ENCODE peak calls at places on chromosomes 4 and X, in five cellular contexts. W is A549, I is K562, N is Peyer's patch, R is AG09309. K is an unnamed sample.

GRCh38 chrX:153456161-153456560 is 10.3 kb upstream of the TREX2 start:
- DNase-seq in R (no peak), N (no peak), W (no peak), I (no peak), K (no peak)

GRCh38 chr4:82748176-82748575 is 50.4 kb downstream of the SCD5 start:
- DNase-seq in W (no peak), N (no peak), R (no peak), I (no peak), K (no peak)

GRCh38 chr4:180060159-180060889 is 2182.9 kb upstream of the TENM3 start:
- DNase-seq in N (no peak), I (no peak), R (no peak), W (peak; percentile 23), K (no peak)

GRCh38 chr4:97987019-97987648 is 156.1 kb downstream of the STPG2 start:
- DNase-seq in R (no peak), W (peak; percentile 24), I (no peak), N (no peak), K (no peak)

GRCh38 chr4:37400326-37400881 is 155.9 kb downstream of the NWD2 start:
- DNase-seq in W (no peak), R (no peak), N (no peak), I (no peak), K (no peak)

GRCh38 chr4:158906073-158906472 is 137.2 kb downstream of the FNIP2 start:
- DNase-seq in R (no peak), I (no peak), W (no peak), N (no peak), K (no peak)

GRCh38 chr4:100348472-100348871 is 158.2 kb upstream of the DDIT4L start:
- DNase-seq in I (no peak), R (peak; percentile 42), N (no peak), W (peak; percentile 84), K (peak; percentile 41)

GRCh38 chr4:61202100-61202637 is 2.0 kb downstream of the ADGRL3 start:
- DNase-seq in I (no peak), R (no peak), W (no peak), N (peak; percentile 43), K (no peak)

GRCh38 chr4:163330828-163331628 is 1.4 kb downstream of the NPY1R start:
- DNase-seq in W (no peak), R (no peak), N (no peak), I (no peak), K (no peak)

GRCh38 chr4:161486454-161486853 is 677.3 kb downstream of the FSTL5 start:
- DNase-seq in I (no peak), W (no peak), R (no peak), N (no peak), K (no peak)

GRCh38 chr4:118338981-118339765 is 13.6 kb downstream of the PRSS12 start:
- DNase-seq in W (no peak), I (no peak), R (peak; percentile 23), N (no peak), K (no peak)

GRCh38 chr4:3792813-3793212 is 26.6 kb downstream of the ADRA2C start:
- DNase-seq in W (peak; percentile 25), N (no peak), R (no peak), I (peak; percentile 34), K (no peak)

GRCh38 chrX:153667931-153668396 is 5.6 kb downstream of the PNCK start:
- DNase-seq in N (peak; percentile 88), I (peak; percentile 73), W (peak; percentile 85), R (peak; percentile 27), K (peak; percentile 56)

GRCh38 chr4:107044170-107044569 is 8.1 kb upstream of the DKK2 start:
- DNase-seq in R (no peak), W (no peak), N (no peak), I (no peak), K (no peak)

GRCh38 chr4:123578276-123579014 is 181.8 kb downstream of the SPRY1 start:
- DNase-seq in R (no peak), I (no peak), W (no peak), N (no peak), K (no peak)

GRCh38 chr4:180134116-180134866 is 2108.9 kb upstream of the TENM3 start:
- DNase-seq in W (no peak), I (no peak), N (peak; percentile 61), R (no peak), K (no peak)

GRCh38 chrX:22542641-22543040 is 269.9 kb downstream of the CBLL2 start:
- DNase-seq in W (no peak), R (no peak), I (no peak), N (no peak), K (no peak)

GRCh38 chr4:6278801-6279197 is 9.1 kb downstream of the WFS1 start:
- DNase-seq in W (no peak), R (no peak), N (peak; percentile 72), I (peak; percentile 43), K (no peak)

GRCh38 chrX:30301977-30302376 is 7.2 kb downstream of the NR0B1 start:
- DNase-seq in W (peak; percentile 30), N (no peak), I (no peak), R (no peak), K (no peak)

GRCh38 chr4:124265701-124266100 is 446.8 kb downstream of the ANKRD50 start:
- DNase-seq in I (no peak), W (no peak), N (no peak), R (no peak), K (no peak)

GRCh38 chr4:153113838-153114105 is 90.5 kb upstream of the TRIM2 start:
- DNase-seq in N (no peak), W (no peak), I (no peak), R (no peak), K (no peak)

GRCh38 chrX:53486285-53486684 is 52.1 kb upstream of the HSD17B10 start:
- DNase-seq in N (no peak), W (no peak), R (no peak), I (no peak), K (no peak)

GRCh38 chr4:159106636-159107035 is 3.8 kb downstream of the RAPGEF2 start:
- DNase-seq in N (no peak), W (no peak), I (no peak), R (no peak), K (no peak)

GRCh38 chr4:108270466-108271450 is 102.0 kb upstream of the LEF1 start:
- DNase-seq in I (no peak), R (no peak), W (no peak), N (no peak), K (no peak)

GRCh38 chr4:17189322-17189721 is 290.9 kb upstream of the LDB2 start:
- DNase-seq in I (no peak), R (peak; percentile 52), N (no peak), W (no peak), K (no peak)

GRCh38 chrX:11781734-11782370 is 23.8 kb downstream of the MSL3 start:
- DNase-seq in N (no peak), W (no peak), R (no peak), I (no peak), K (no peak)

GRCh38 chr4:156710571-156711195 is 260.9 kb downstream of the PDGFC start:
- DNase-seq in N (no peak), R (peak; percentile 58), W (no peak), I (no peak), K (no peak)

GRCh38 chr4:148375581-148375980 is 66.6 kb downstream of the NR3C2 start:
- DNase-seq in W (no peak), I (no peak), R (no peak), N (no peak), K (no peak)
- H3K4me3 ChIP-seq in W (no peak overlapping the region), I (no peak overlapping the region), R (no peak overlapping the region), N (no peak overlapping the region), K (no peak overlapping the region)

GRCh38 chrX:41108684-41109205 is 23.5 kb downstream of the USP9X start:
- DNase-seq in W (no peak), N (no peak), I (no peak), R (no peak), K (no peak)

GRCh38 chrX:41110801-41111625 is 25.8 kb downstream of the USP9X start:
- DNase-seq in W (no peak), N (no peak), R (no peak), I (no peak), K (no peak)

GRCh38 chrX:41105005-41105404 is 19.8 kb downstream of the USP9X start:
- DNase-seq in R (no peak), N (no peak), W (no peak), I (no peak), K (no peak)

DNA sequence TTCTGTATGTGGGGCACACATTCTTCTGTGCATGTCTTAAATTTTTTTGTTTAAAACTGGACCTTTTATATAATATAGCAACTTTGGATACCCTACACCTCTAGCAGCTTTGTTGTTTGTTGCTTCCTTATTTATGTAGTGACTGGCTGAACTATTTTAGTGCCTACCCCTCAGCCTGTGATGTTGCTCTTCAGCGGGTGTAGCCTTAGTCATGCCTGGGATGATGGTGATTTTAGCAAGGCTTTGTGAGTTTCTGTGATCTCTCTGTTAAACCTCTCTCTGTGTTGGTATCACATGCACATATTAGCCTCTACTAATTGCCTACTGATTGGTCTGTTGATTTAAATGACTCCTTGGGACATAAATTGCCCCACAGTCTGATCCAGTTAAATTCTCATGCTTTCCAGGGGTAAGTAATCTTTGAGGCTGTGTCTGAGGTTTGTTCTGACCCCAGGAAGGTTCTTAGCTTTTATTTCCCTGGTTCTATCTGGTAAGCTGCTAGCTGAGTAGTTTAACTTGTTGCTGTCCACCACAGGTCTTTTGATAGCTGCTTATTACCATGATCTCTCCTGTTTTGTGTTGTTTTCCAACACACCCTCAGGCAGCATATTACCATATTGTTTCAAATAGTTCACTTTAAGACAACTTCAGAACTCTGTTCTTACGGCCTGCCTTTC is 22.9 kb downstream of the USP9X start:
- DNase-seq in I (no peak), R (no peak), W (no peak), N (no peak), K (no peak)
- H3K4me3 ChIP-seq in I (no peak overlapping the region), R (no peak overlapping the region), W (no peak overlapping the region), N (no peak overlapping the region), K (no peak overlapping the region)

GRCh38 chrX:56726609-56727008 is 2.4 kb upstream of the NBDY start:
- DNase-seq in I (peak; percentile 11), R (peak; percentile 13), W (peak; percentile 67), N (peak; percentile 56), K (no peak)

GRCh38 chrX:56729152-56729557 is at the start of gene NBDY:
- DNase-seq in N (peak; percentile 70), R (no peak), I (peak; percentile 4), W (peak; percentile 75), K (no peak)

GRCh38 chrX:56727531-56727930 is 1.5 kb upstream of the NBDY start:
- DNase-seq in I (no peak), N (no peak), W (no peak), R (no peak), K (no peak)

GRCh38 chrX:56728752-56729151 is 291 bp upstream of the NBDY start:
- DNase-seq in N (peak; percentile 52), I (peak; percentile 2), W (peak; percentile 55), R (no peak), K (no peak)

GRCh38 chrX:56728321-56728720 is 722 bp upstream of the NBDY start:
- DNase-seq in N (no peak), W (peak; percentile 22), R (no peak), I (no peak), K (no peak)
- H3K4me3 ChIP-seq in N (no peak overlapping the region), W (peak overlapping the region; percentile 62), R (no peak overlapping the region), I (no peak overlapping the region), K (peak overlapping the region; percentile 83)

GRCh38 chrX:132023117-132023895 is at the start of gene STK26:
- DNase-seq in N (peak; percentile 89), R (no peak), W (peak; percentile 73), I (peak; percentile 81), K (no peak)

GRCh38 chrX:132022115-132022862 is 813 bp upstream of the STK26 start:
- DNase-seq in W (peak; percentile 10), N (no peak), I (peak; percentile 13), R (no peak), K (no peak)

GRCh38 chrX:132022863-132023116 is 312 bp upstream of the STK26 start:
- DNase-seq in W (no peak), R (no peak), N (no peak), I (no peak), K (no peak)

GRCh38 chrX:132025085-132025484 is 2.0 kb downstream of the STK26 start:
- DNase-seq in W (no peak), N (no peak), I (no peak), R (no peak), K (no peak)

GRCh38 chrX:132023896-132024386 is 839 bp downstream of the STK26 start:
- DNase-seq in R (no peak), I (peak; percentile 9), N (peak; percentile 54), W (peak; percentile 12), K (no peak)
- H3K4me3 ChIP-seq in R (peak overlapping the region; percentile 64), I (peak overlapping the region; percentile 95), N (peak overlapping the region; percentile 57), W (peak overlapping the region; percentile 55), K (peak overlapping the region; percentile 91)

K was measured in Panc1.